ENCODE peak calls at places on chromosomes 12 and 14, in five cellular contexts. Q, D, W, O and U are unnamed samples.

GRCh38 chr12:92290016-92290685 is 144.5 kb upstream of the BTG1 start:
- DNase-seq in Q (no peak), D (no peak), W (no peak), O (no peak), U (no peak)

GRCh38 chr12:75642226-75642625 is 130.8 kb upstream of the KRR1 start:
- DNase-seq in Q (no peak), D (no peak), W (no peak), O (no peak), U (no peak)

GRCh38 chr12:29299613-29300012 is 81.4 kb downstream of the ERGIC2 start:
- DNase-seq in Q (no peak), D (no peak), W (no peak), O (no peak), U (no peak)

GRCh38 chr14:55129428-55130193 is 559 bp downstream of the LGALS3 start:
- DNase-seq in Q (peak; percentile 74), D (peak; percentile 70), W (peak; percentile 58), O (no peak), U (peak; percentile 79)

GRCh38 chr12:126038434-126038833 is 973.2 kb downstream of the AACS start:
- DNase-seq in Q (no peak), D (no peak), W (no peak), O (no peak), U (no peak)

GRCh38 chr14:99028521-99028920 is 243.5 kb downstream of the BCL11B start:
- DNase-seq in Q (no peak), D (no peak), W (no peak), O (no peak), U (no peak)

GRCh38 chr12:85782711-85783110 is 53.5 kb downstream of the RASSF9 start:
- DNase-seq in Q (no peak), D (no peak), W (no peak), O (no peak), U (no peak)

GRCh38 chr12:90036641-90037040 is 328.0 kb upstream of the ATP2B1 start:
- DNase-seq in Q (no peak), D (no peak), W (no peak), O (no peak), U (no peak)

GRCh38 chr12:1496162-1496925 is 98.0 kb downstream of the FBXL14 start:
- DNase-seq in Q (no peak), D (peak; percentile 52), W (no peak), O (no peak), U (no peak)

GRCh38 chr12:77120695-77121094 is 55.3 kb upstream of the E2F7 start:
- DNase-seq in Q (no peak), D (no peak), W (no peak), O (no peak), U (no peak)

GRCh38 chr12:63302269-63302940 is 151.4 kb upstream of the AVPR1A start:
- DNase-seq in Q (peak; percentile 61), D (no peak), W (no peak), O (no peak), U (peak; percentile 23)

GRCh38 chr14:22512106-22512814 is 76.8 kb downstream of the DAD1 start:
- DNase-seq in Q (no peak), D (no peak), W (no peak), O (no peak), U (no peak)

GRCh38 chr12:89346741-89347324 is 5.5 kb downstream of the DUSP6 start:
- DNase-seq in Q (no peak), D (no peak), W (peak; percentile 25), O (no peak), U (no peak)

GRCh38 chr12:59695379-59695778 is 99.5 kb downstream of the SLC16A7 start:
- DNase-seq in Q (no peak), D (no peak), W (no peak), O (no peak), U (no peak)

GRCh38 chr14:91365552-91365951 is 52.1 kb downstream of the CCDC88C start:
- DNase-seq in Q (no peak), D (no peak), W (no peak), O (no peak), U (no peak)

GRCh38 chr12:26648584-26648983 is 184.4 kb downstream of the ITPR2 start:
- DNase-seq in Q (no peak), D (no peak), W (peak; percentile 18), O (no peak), U (no peak)

GRCh38 chr14:55581011-55581806 is 1.2 kb downstream of the KTN1 start:
- DNase-seq in Q (peak; percentile 59), D (peak; percentile 42), W (peak; percentile 48), O (no peak), U (peak; percentile 45)

GRCh38 chr12:51866762-51867161 is 18.2 kb upstream of the FIGNL2 start:
- DNase-seq in Q (no peak), D (no peak), W (no peak), O (no peak), U (no peak)

GRCh38 chr12:57521475-57522018 is 1.1 kb upstream of the MBD6 start:
- DNase-seq in Q (no peak), D (peak; percentile 48), W (peak; percentile 64), O (no peak), U (no peak)

GRCh38 chr14:26729851-26730250 is 132.0 kb upstream of the NOVA1 start:
- DNase-seq in Q (no peak), D (no peak), W (no peak), O (no peak), U (no peak)

GRCh38 chr14:105107781-105108515 is 42.7 kb upstream of the GPR132 start:
- DNase-seq in Q (no peak), D (no peak), W (no peak), O (no peak), U (no peak)

GRCh38 chr14:52338282-52338681 is 24.2 kb downstream of the PTGER2 start:
- DNase-seq in Q (no peak), D (no peak), W (no peak), O (no peak), U (no peak)

GRCh38 chr12:84508325-84508861 is 404.2 kb downstream of the SLC6A15 start:
- DNase-seq in Q (peak; percentile 12), D (no peak), W (peak; percentile 24), O (no peak), U (no peak)

GRCh38 chr12:6927999-6928702 is 392 bp downstream of the ATN1 start:
- DNase-seq in Q (no peak), D (no peak), W (no peak), O (no peak), U (peak; percentile 73)

GRCh38 chr14:39229222-39229543 is 4.5 kb upstream of the MIA2 start:
- DNase-seq in Q (peak; percentile 67), D (no peak), W (no peak), O (no peak), U (peak; percentile 30)

GRCh38 chr14:90809530-90810312 is 6.5 kb downstream of the TTC7B start:
- DNase-seq in Q (no peak), D (no peak), W (no peak), O (no peak), U (no peak)

GRCh38 chr12:19575307-19576243 is 136.3 kb downstream of the AEBP2 start:
- DNase-seq in Q (no peak), D (peak; percentile 39), W (peak; percentile 13), O (no peak), U (no peak)

GRCh38 chr12:105341010-105341409 is 10.5 kb downstream of the C12orf75 start:
- DNase-seq in Q (no peak), D (no peak), W (no peak), O (no peak), U (no peak)

GRCh38 chr14:106845286-106846087 is 1319.1 kb downstream of the TMEM121 start:
- DNase-seq in Q (peak; percentile 65), D (peak; percentile 87), W (peak; percentile 92), O (no peak), U (peak; percentile 47)

DNA sequence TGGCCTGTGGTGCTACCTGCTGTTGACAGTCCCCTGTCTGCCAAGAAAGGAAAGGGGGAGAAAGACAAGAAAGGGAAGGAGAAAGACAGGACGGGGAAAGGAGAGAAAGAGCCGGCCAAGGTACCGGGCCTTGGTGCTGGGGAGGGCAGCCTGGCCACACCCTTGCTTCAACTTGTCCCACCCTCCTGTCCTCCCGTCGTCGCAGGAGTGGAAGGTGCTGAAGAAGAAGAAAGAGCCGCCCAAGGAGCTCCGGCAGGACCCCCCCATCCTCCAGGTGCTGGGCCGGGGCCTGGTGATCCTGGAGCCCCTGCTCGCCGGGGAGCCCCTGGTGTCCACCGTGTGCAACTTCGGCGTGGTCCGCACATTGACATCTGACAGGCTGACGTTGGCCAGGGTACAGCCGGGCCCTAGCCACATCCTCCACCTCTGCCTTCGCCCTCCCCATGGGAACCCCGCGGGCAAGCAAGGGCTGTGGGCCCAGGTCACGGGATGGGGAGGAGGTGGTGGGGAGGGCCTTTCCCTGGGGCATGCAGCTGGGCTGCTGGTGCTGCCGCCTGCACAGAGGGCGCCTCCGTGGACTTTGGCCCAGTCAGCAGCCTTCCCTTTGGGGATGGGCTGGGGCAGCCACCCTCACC is 2.9 kb upstream of the B3GNT4 start:
- DNase-seq in Q (no peak), D (no peak), W (no peak), O (no peak), U (no peak)
- TF ChIP-seq CTCF in Q (no peak), D (no peak), W (no peak), O (no peak), U (no peak)

DNA sequence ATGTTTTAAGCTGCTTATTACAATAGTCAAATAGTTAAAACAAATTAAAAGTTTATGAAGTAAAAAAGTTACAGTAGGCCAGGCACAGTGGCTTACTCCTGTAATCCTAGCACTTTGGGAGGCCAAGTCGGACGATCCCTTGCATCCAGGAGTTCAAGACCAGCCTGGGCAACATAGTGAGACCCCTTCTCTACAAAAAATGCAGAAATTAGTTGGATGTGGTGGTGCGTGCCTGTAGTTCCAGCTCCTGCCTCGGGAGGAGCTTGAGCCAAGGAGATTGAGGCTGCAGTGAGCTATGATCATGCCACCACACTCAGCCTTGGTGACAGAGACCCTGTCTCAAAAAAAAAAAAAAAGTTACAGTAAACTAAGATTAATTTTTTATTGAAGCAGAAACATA is 142.6 kb downstream of the MIPOL1 start:
- DNase-seq in Q (no peak), D (no peak), W (peak; percentile 6), O (no peak), U (no peak)
- TF ChIP-seq CTCF in Q (no peak), D (no peak), W (peak; percentile 24), O (no peak), U (no peak)

GRCh38 chr12:49369723-49370145 is 2.5 kb downstream of the SPATS2 start:
- DNase-seq in Q (peak; percentile 89), D (peak; percentile 43), W (peak; percentile 28), O (peak; percentile 69), U (peak; percentile 72)
- TF ChIP-seq CTCF in Q (peak; percentile 62), D (peak; percentile 15), W (no peak), O (peak; percentile 59), U (peak; percentile 54)

DNA sequence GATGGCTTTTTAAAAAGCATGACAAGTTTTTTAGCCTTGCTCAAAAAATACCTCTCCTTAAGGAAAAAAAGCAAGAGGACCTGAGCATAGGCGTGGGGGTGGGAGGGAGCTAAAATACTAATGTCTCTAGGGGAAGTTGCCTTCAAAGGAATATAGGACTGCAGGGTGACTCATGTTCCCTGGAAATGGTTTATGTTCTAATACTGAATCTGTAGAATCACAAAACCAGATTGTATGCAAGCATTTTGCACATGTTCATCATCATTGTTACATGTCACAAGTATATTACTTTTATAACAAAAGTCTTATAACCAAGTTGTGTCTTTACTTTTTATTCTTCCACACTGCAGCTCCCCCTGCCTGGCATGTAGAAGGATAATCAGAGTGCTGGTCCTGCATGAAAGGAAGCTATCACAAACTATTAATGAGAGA is 36.6 kb downstream of the GPR135 start:
- DNase-seq in Q (no peak), D (no peak), W (no peak), O (no peak), U (no peak)
- TF ChIP-seq CTCF in Q (no peak), D (no peak), W (no peak), O (no peak), U (no peak)

GRCh38 chr12:47818701-47819543 is 781 bp downstream of the HDAC7 start:
- DNase-seq in Q (peak; percentile 50), D (peak; percentile 49), W (peak; percentile 52), O (no peak), U (peak; percentile 83)
- TF ChIP-seq CTCF in Q (peak; percentile 15), D (no peak), W (no peak), O (no peak), U (peak; percentile 20)